ENCODE peak calls at places on chromosomes 6 and 20, in ten cellular contexts. Q is HEK293T; W is NCI-H2029; U is CD4-positive, alpha-beta T cell; K is activated T-cell treated with anti-CD3 and anti-CD28 coated beads, Interleukin-2, amount 50 U/mL, for 4 hours; Z is stimulated activated CD8-positive, alpha-beta memory T cell treated with anti-CD3 and anti-CD28 coated beads, Interleukin-7, amount 100 ng/mL, for 24 hours; N is stimulated activated CD4-positive, alpha-beta T cell treated with anti-CD3 and anti-CD28 coated beads, Interleukin-12 subunit alpha, Interleukin-12 subunit beta, amount 100 ng/mL, for 4 hours; T is heart right ventricle; P is GM10248; E is CD8-positive, alpha-beta T cell. R is an unnamed sample.

GRCh38 chr6:159617444-159617843 is 75.6 kb downstream of the SOD2 start:
- DNase-seq in Q (no peak), W (no peak), U (no peak), K (no peak), Z (no peak), N (no peak), T (no peak), P (no peak), E (no peak), R (no peak)

GRCh38 chr6:22017272-22017671 is 279.6 kb downstream of the PRL start:
- DNase-seq in Q (no peak), W (no peak), U (no peak), K (no peak), Z (no peak), N (no peak), T (no peak), P (no peak), E (no peak), R (no peak)

GRCh38 chr20:7348253-7348652 is 580.8 kb downstream of the BMP2 start:
- DNase-seq in Q (no peak), W (no peak), U (no peak), K (no peak), Z (no peak), N (no peak), T (no peak), P (no peak), E (no peak), R (no peak)

GRCh38 chr6:28965706-28966105 is 39.4 kb downstream of the ZNF311 start:
- DNase-seq in Q (no peak), W (no peak), U (no peak), K (no peak), Z (no peak), N (no peak), T (no peak), P (no peak), E (no peak), R (no peak)

GRCh38 chr20:61936701-61937131 is 129.0 kb downstream of the TAF4 start:
- DNase-seq in Q (no peak), W (no peak), U (no peak), K (no peak), Z (no peak), N (no peak), T (no peak), P (no peak), E (no peak), R (no peak)

GRCh38 chr20:24798930-24799705 is 150.0 kb upstream of the CST7 start:
- DNase-seq in Q (no peak), W (no peak), U (no peak), K (no peak), Z (no peak), N (no peak), T (no peak), P (no peak), E (no peak), R (no peak)

GRCh38 chr20:13228771-13229170 is 7.7 kb downstream of the ISM1 start:
- DNase-seq in Q (no peak), W (no peak), U (no peak), K (no peak), Z (no peak), N (no peak), T (no peak), P (no peak), E (no peak), R (no peak)

GRCh38 chr6:72386324-72386723 is 235.5 kb upstream of the KCNQ5 start:
- DNase-seq in Q (no peak), W (no peak), U (no peak), K (no peak), Z (no peak), N (no peak), T (no peak), P (no peak), E (no peak), R (no peak)

GRCh38 chr6:1027109-1027794 is 284.6 kb upstream of the FOXQ1 start:
- DNase-seq in Q (no peak), W (no peak), U (no peak), K (no peak), Z (no peak), N (no peak), T (no peak), P (no peak), E (no peak), R (no peak)

GRCh38 chr20:43583982-43584432 is 6.7 kb upstream of the IFT52 start:
- DNase-seq in Q (no peak), W (peak; percentile 8), U (no peak), K (no peak), Z (no peak), N (no peak), T (peak; percentile 43), P (no peak), E (no peak), R (no peak)

GRCh38 chr6:32843321-32843978 is 397 bp downstream of the PSMB8 start:
- DNase-seq in Q (no peak), W (no peak), U (no peak), K (no peak), Z (no peak), N (no peak), T (no peak), P (no peak), E (no peak), R (no peak)

GRCh38 chr20:13449868-13450441 is 188.8 kb downstream of the TASP1 start:
- DNase-seq in Q (no peak), W (no peak), U (no peak), K (no peak), Z (no peak), N (no peak), T (no peak), P (no peak), E (no peak), R (no peak)

GRCh38 chr6:165820407-165820806 is 157.4 kb upstream of the PDE10A start:
- DNase-seq in Q (no peak), W (no peak), U (no peak), K (no peak), Z (no peak), N (no peak), T (no peak), P (no peak), E (no peak), R (no peak)

GRCh38 chr6:125597411-125598253 is 151.8 kb upstream of the HEY2 start:
- DNase-seq in Q (no peak), W (peak; percentile 99), U (no peak), K (no peak), Z (no peak), N (no peak), T (peak; percentile 5), P (no peak), E (no peak), R (no peak)